ENCODE peak calls at places on chromosomes 11 and 22, in five cellular contexts. One of them, this sample, is unnamed.

GRCh38 chr22:45446216-45446615 is 32.7 kb downstream of the RIBC2 start:
- DNase-seq in activated T-cell treated with anti-CD3 and anti-CD28 coated beads for 1 hour: no peak
- DNase-seq in HT-29: no peak
- DNase-seq in body of pancreas: no peak
- DNase-seq in ACHN: no peak
- DNase-seq in this sample: no peak

GRCh38 chr11:96430668-96431067 is 40.9 kb downstream of the JRKL start:
- DNase-seq in HT-29: no peak
- DNase-seq in ACHN: no peak
- DNase-seq in body of pancreas: no peak
- DNase-seq in activated T-cell treated with anti-CD3 and anti-CD28 coated beads for 1 hour: no peak
- DNase-seq in this sample: no peak

GRCh38 chr11:57649826-57650738 is at the start of gene YPEL4:
- DNase-seq in body of pancreas: peak
- DNase-seq in HT-29: peak
- DNase-seq in activated T-cell treated with anti-CD3 and anti-CD28 coated beads for 1 hour: peak
- DNase-seq in ACHN: peak
- DNase-seq in this sample: no peak

GRCh38 chr11:134667175-134667500 is 255.1 kb upstream of the B3GAT1 start:
- DNase-seq in HT-29: no peak
- DNase-seq in activated T-cell treated with anti-CD3 and anti-CD28 coated beads for 1 hour: no peak
- DNase-seq in ACHN: no peak
- DNase-seq in body of pancreas: no peak
- DNase-seq in this sample: no peak

GRCh38 chr11:88275636-88276035 is 61.9 kb downstream of the CTSC start:
- DNase-seq in ACHN: no peak
- DNase-seq in body of pancreas: no peak
- DNase-seq in activated T-cell treated with anti-CD3 and anti-CD28 coated beads for 1 hour: no peak
- DNase-seq in HT-29: no peak
- DNase-seq in this sample: no peak

GRCh38 chr22:36641902-36642640 is 61.5 kb downstream of the CACNG2 start:
- DNase-seq in body of pancreas: no peak
- DNase-seq in HT-29: no peak
- DNase-seq in activated T-cell treated with anti-CD3 and anti-CD28 coated beads for 1 hour: no peak
- DNase-seq in ACHN: peak
- DNase-seq in this sample: no peak

GRCh38 chr11:126355324-126355925 is at the start of gene ST3GAL4:
- DNase-seq in HT-29: peak
- DNase-seq in ACHN: peak
- DNase-seq in body of pancreas: peak
- DNase-seq in activated T-cell treated with anti-CD3 and anti-CD28 coated beads for 1 hour: peak
- DNase-seq in this sample: peak

GRCh38 chr22:18966748-18967147 is 30.7 kb upstream of the PRODH start:
- DNase-seq in body of pancreas: peak
- DNase-seq in activated T-cell treated with anti-CD3 and anti-CD28 coated beads for 1 hour: no peak
- DNase-seq in HT-29: no peak
- DNase-seq in ACHN: no peak
- DNase-seq in this sample: no peak

GRCh38 chr11:1511937-1512496 is 25.4 kb upstream of the MOB2 start:
- DNase-seq in body of pancreas: no peak
- DNase-seq in HT-29: no peak
- DNase-seq in ACHN: no peak
- DNase-seq in activated T-cell treated with anti-CD3 and anti-CD28 coated beads for 1 hour: no peak
- DNase-seq in this sample: no peak

GRCh38 chr22:45890351-45890635 is 86.7 kb downstream of the WNT7B start:
- DNase-seq in body of pancreas: no peak
- DNase-seq in HT-29: no peak
- DNase-seq in ACHN: no peak
- DNase-seq in activated T-cell treated with anti-CD3 and anti-CD28 coated beads for 1 hour: no peak
- DNase-seq in this sample: no peak

GRCh38 chr22:40044870-40045834 is 50.4 kb downstream of the FAM83F start:
- DNase-seq in body of pancreas: peak
- DNase-seq in activated T-cell treated with anti-CD3 and anti-CD28 coated beads for 1 hour: peak
- DNase-seq in ACHN: peak
- DNase-seq in HT-29: peak
- DNase-seq in this sample: peak

GRCh38 chr22:30535182-30535581 is 11.4 kb downstream of the SEC14L6 start:
- DNase-seq in HT-29: no peak
- DNase-seq in ACHN: no peak
- DNase-seq in activated T-cell treated with anti-CD3 and anti-CD28 coated beads for 1 hour: no peak
- DNase-seq in body of pancreas: no peak
- DNase-seq in this sample: no peak

GRCh38 chr22:36405671-36406070 is 17.9 kb upstream of the MYH9 start:
- DNase-seq in activated T-cell treated with anti-CD3 and anti-CD28 coated beads for 1 hour: peak
- DNase-seq in ACHN: peak
- DNase-seq in HT-29: peak
- DNase-seq in body of pancreas: no peak
- DNase-seq in this sample: no peak

GRCh38 chr11:73234403-73235181 is 16.5 kb downstream of the P2RY2 start:
- DNase-seq in activated T-cell treated with anti-CD3 and anti-CD28 coated beads for 1 hour: no peak
- DNase-seq in HT-29: no peak
- DNase-seq in body of pancreas: no peak
- DNase-seq in ACHN: no peak
- DNase-seq in this sample: no peak

This sample was measured in HuH-7.5.